ENCODE peak calls at places on chromosomes 16 and 17, in four cellular contexts. One of them, this sample, is unnamed.

GRCh38 chr16:85569615-85570212 is 43.4 kb upstream of the GSE1 start:
- DNase-seq in H1: no peak
- DNase-seq in AG09309: peak
- DNase-seq in MCF 10A: peak
- DNase-seq in this sample: no peak

GRCh38 chr17:17921192-17922082 is 50.8 kb downstream of the TOM1L2 start:
- DNase-seq in AG09309: peak
- DNase-seq in MCF 10A: peak
- DNase-seq in H1: peak
- DNase-seq in this sample: peak

GRCh38 chr16:28304214-28304613 is 11.9 kb downstream of the SBK1 start:
- DNase-seq in MCF 10A: peak
- DNase-seq in H1: no peak
- DNase-seq in AG09309: no peak
- DNase-seq in this sample: peak

GRCh38 chr17:9002610-9003354 is 18.5 kb upstream of the NTN1 start:
- DNase-seq in MCF 10A: no peak
- DNase-seq in H1: no peak
- DNase-seq in AG09309: no peak
- DNase-seq in this sample: no peak

GRCh38 chr16:6725634-6726331 is 606.9 kb upstream of the RBFOX1 start:
- DNase-seq in AG09309: no peak
- DNase-seq in MCF 10A: no peak
- DNase-seq in H1: no peak
- DNase-seq in this sample: no peak

GRCh38 chr16:24198807-24199533 is 57.2 kb upstream of the CACNG3 start:
- DNase-seq in AG09309: no peak
- DNase-seq in MCF 10A: no peak
- DNase-seq in H1: no peak
- DNase-seq in this sample: no peak

GRCh38 chr17:17305282-17305801 is 2.2 kb downstream of the NT5M start:
- DNase-seq in AG09309: no peak
- DNase-seq in H1: no peak
- DNase-seq in MCF 10A: no peak
- DNase-seq in this sample: no peak

GRCh38 chr17:6603746-6604325 is 36.7 kb downstream of the KIAA0753 start:
- DNase-seq in H1: no peak
- DNase-seq in AG09309: no peak
- DNase-seq in MCF 10A: no peak
- DNase-seq in this sample: no peak

GRCh38 chr16:78985736-78986605 is 614.6 kb downstream of the MAF start:
- DNase-seq in MCF 10A: peak
- DNase-seq in AG09309: no peak
- DNase-seq in H1: no peak
- DNase-seq in this sample: no peak

GRCh38 chr17:74850914-74851313 is 8.8 kb downstream of the GRIN2C start:
- DNase-seq in H1: no peak
- DNase-seq in MCF 10A: no peak
- DNase-seq in AG09309: no peak
- DNase-seq in this sample: no peak

GRCh38 chr17:45293413-45294211 is 23.2 kb downstream of the MAP3K14 start:
- DNase-seq in H1: no peak
- DNase-seq in AG09309: peak
- DNase-seq in MCF 10A: peak
- DNase-seq in this sample: peak

GRCh38 chr16:49854227-49855203 is 1.4 kb downstream of the ZNF423 start:
- DNase-seq in H1: no peak
- DNase-seq in MCF 10A: no peak
- DNase-seq in AG09309: no peak
- DNase-seq in this sample: no peak

GRCh38 chr17:28467456-28468025 is 5.9 kb upstream of the SLC13A2 start:
- DNase-seq in AG09309: peak
- DNase-seq in MCF 10A: peak
- DNase-seq in H1: no peak
- DNase-seq in this sample: no peak

GRCh38 chr17:47077576-47077975 is 98.5 kb upstream of the RPRML start:
- DNase-seq in AG09309: no peak
- DNase-seq in MCF 10A: peak
- DNase-seq in H1: no peak
- DNase-seq in this sample: no peak

GRCh38 chr16:68658258-68658973 is 13.3 kb downstream of the CDH3 start:
- DNase-seq in AG09309: peak
- DNase-seq in H1: no peak
- DNase-seq in MCF 10A: peak
- DNase-seq in this sample: peak

GRCh38 chr17:47190770-47191169 is 1.7 kb upstream of the CDC27 start:
- DNase-seq in AG09309: no peak
- DNase-seq in H1: no peak
- DNase-seq in MCF 10A: no peak
- DNase-seq in this sample: no peak

GRCh38 chr16:27489421-27489820 is 60.3 kb downstream of the GTF3C1 start:
- DNase-seq in MCF 10A: no peak
- DNase-seq in AG09309: no peak
- DNase-seq in H1: no peak
- DNase-seq in this sample: no peak

GRCh38 chr17:50476545-50477315 is 1.9 kb upstream of the RSAD1 start:
- DNase-seq in H1: no peak
- DNase-seq in MCF 10A: no peak
- DNase-seq in AG09309: no peak
- DNase-seq in this sample: no peak

GRCh38 chr17:17191961-17192381 is 14.2 kb downstream of the PLD6 start:
- DNase-seq in MCF 10A: no peak
- DNase-seq in H1: no peak
- DNase-seq in AG09309: no peak
- DNase-seq in this sample: no peak

GRCh38 chr17:15966879-15967248 is 21.9 kb downstream of the ADORA2B start:
- DNase-seq in MCF 10A: peak
- DNase-seq in H1: no peak
- DNase-seq in AG09309: no peak
- DNase-seq in this sample: no peak

GRCh38 chr16:19463468-19464315 is 46.0 kb downstream of the TMC5 start:
- DNase-seq in AG09309: no peak
- DNase-seq in MCF 10A: peak
- DNase-seq in H1: no peak
- DNase-seq in this sample: no peak

GRCh38 chr16:8660841-8661301 is 13.5 kb upstream of the ABAT start:
- DNase-seq in H1: peak
- DNase-seq in AG09309: no peak
- DNase-seq in MCF 10A: peak
- DNase-seq in this sample: peak

GRCh38 chr17:29019475-29020181 is 13.8 kb upstream of the SEZ6 start:
- DNase-seq in MCF 10A: no peak
- DNase-seq in H1: no peak
- DNase-seq in AG09309: no peak
- DNase-seq in this sample: no peak

DNA sequence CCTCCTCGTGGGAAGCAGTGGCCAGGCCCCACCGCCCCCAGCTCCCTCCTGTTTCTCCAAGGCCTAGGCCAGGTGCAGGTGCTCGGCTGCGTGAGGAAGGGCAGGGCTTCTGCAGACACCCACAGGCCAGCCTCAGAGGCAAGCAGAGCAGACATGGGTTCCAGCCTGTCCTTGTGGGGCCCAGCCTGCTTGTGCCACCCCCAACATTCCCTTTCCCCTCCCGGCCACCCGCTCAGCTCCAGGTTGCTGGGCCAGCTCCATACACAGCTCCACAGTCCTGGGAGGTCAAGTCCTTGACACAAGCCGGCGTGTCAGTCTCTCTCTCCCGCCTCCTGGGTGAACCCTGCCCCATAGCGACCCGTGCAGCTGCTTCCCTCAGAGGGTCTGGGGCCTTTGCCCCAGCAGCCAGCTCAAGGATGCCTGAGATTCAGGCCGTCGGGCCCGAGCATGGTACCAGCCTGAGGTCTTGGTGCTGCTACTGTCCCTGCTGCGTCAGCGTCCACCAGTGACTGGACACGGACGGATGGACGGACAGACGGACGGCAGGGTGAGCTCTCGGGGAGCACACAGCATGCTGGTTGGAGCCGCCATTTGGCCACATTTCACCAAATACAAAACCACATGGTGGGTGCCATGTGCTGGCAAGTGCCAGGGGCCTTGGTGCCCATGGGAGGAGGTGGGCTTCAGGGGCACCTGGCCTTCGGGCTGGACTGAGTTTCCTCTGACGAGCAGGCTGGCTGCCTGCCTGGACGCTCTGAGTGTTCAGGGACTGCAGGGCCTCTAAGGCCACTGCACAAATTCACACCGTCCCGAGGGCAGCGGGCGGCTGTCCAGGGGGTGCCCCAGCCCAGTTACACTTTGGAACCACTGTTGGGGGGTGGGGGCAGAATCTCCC is 8.0 kb downstream of the SECTM1 start:
- DNase-seq in MCF 10A: no peak
- DNase-seq in AG09309: no peak
- DNase-seq in H1: no peak
- DNase-seq in this sample: no peak
- TF ChIP-seq CTCF in MCF 10A: no peak
- TF ChIP-seq CTCF in AG09309: no peak
- TF ChIP-seq CTCF in H1: no peak
- TF ChIP-seq CTCF in this sample: no peak

DNA sequence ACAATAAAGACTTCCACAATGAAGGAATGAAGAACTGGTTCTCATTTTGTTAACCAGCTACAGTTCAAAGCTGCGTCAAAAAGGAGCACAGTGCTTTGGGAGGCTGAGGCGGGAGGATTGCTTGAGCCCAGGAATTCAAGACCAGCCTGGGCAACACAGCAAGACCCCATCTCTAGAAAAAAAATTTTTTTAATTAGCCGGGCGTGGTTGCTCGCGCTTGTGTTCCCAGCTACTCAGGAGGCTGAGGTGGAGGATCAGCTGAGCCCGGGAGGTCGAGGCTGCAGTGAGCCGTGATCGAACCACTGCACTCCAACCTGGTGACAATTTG is 764 bp upstream of the SLC6A4 start:
- DNase-seq in H1: no peak
- DNase-seq in AG09309: no peak
- DNase-seq in MCF 10A: no peak
- DNase-seq in this sample: no peak
- TF ChIP-seq CTCF in H1: no peak
- TF ChIP-seq CTCF in AG09309: no peak
- TF ChIP-seq CTCF in MCF 10A: no peak
- TF ChIP-seq CTCF in this sample: no peak

GRCh38 chr16:71365021-71365420 is 6.5 kb downstream of the CALB2 start:
- DNase-seq in AG09309: no peak
- DNase-seq in MCF 10A: no peak
- DNase-seq in H1: no peak
- DNase-seq in this sample: no peak

GRCh38 chr16:71369494-71369893 is 11.0 kb downstream of the CALB2 start:
- DNase-seq in H1: no peak
- DNase-seq in AG09309: no peak
- DNase-seq in MCF 10A: no peak
- DNase-seq in this sample: no peak

GRCh38 chr16:71368958-71369357 is 10.4 kb downstream of the CALB2 start:
- DNase-seq in MCF 10A: no peak
- DNase-seq in AG09309: no peak
- DNase-seq in H1: no peak
- DNase-seq in this sample: no peak

GRCh38 chr16:71364306-71364705 is 5.8 kb downstream of the CALB2 start:
- DNase-seq in H1: no peak
- DNase-seq in AG09309: no peak
- DNase-seq in MCF 10A: no peak
- DNase-seq in this sample: no peak

DNA sequence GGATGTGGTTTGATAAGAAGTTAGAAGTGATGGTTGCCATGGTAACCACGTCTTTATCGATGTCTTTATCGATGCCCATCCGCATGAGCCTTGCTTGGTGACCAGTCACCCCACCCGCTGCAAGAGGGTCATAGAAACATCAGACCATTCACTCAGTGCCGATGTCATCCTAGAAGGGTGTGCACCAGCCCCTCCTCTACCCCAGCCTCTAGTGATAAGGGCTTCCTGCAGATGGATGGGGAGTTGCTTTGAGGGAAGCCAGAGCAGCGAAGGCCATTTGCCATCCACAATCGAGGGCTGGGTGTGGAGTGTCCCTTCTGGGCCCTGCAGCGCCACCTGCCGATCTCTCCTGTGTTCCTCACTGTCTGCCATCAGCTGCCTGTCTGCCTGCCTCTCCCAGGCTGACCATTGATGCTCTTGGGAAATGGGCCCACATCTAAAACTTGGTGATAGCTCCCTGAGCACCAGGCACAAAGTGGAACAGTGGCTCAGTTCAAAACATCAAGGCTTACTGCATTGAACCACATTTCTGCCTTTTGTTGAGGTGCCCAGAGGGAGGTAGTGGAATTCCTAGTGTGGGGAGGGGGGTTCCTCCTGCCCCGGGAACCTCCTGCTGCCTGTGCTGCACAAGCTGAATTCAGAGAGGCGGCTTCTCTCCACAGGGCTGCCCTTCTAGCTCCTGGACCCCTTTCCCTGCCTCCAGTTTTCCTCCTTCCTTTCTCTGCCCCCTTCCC is 8.9 kb downstream of the CALB2 start:
- DNase-seq in MCF 10A: peak
- DNase-seq in AG09309: no peak
- DNase-seq in H1: peak
- DNase-seq in this sample: no peak
- TF ChIP-seq CTCF in MCF 10A: peak
- TF ChIP-seq CTCF in AG09309: peak
- TF ChIP-seq CTCF in H1: peak
- TF ChIP-seq CTCF in this sample: peak

GRCh38 chr16:74698220-74698619 is 2.4 kb downstream of the MLKL start:
- DNase-seq in MCF 10A: peak
- DNase-seq in H1: no peak
- DNase-seq in AG09309: no peak
- DNase-seq in this sample: no peak

GRCh38 chr16:74699666-74700065 is 996 bp downstream of the MLKL start:
- DNase-seq in H1: no peak
- DNase-seq in AG09309: no peak
- DNase-seq in MCF 10A: no peak
- DNase-seq in this sample: no peak

GRCh38 chr16:74695450-74696422 is 4.9 kb downstream of the MLKL start:
- DNase-seq in AG09309: peak
- DNase-seq in H1: peak
- DNase-seq in MCF 10A: peak
- DNase-seq in this sample: peak

DNA sequence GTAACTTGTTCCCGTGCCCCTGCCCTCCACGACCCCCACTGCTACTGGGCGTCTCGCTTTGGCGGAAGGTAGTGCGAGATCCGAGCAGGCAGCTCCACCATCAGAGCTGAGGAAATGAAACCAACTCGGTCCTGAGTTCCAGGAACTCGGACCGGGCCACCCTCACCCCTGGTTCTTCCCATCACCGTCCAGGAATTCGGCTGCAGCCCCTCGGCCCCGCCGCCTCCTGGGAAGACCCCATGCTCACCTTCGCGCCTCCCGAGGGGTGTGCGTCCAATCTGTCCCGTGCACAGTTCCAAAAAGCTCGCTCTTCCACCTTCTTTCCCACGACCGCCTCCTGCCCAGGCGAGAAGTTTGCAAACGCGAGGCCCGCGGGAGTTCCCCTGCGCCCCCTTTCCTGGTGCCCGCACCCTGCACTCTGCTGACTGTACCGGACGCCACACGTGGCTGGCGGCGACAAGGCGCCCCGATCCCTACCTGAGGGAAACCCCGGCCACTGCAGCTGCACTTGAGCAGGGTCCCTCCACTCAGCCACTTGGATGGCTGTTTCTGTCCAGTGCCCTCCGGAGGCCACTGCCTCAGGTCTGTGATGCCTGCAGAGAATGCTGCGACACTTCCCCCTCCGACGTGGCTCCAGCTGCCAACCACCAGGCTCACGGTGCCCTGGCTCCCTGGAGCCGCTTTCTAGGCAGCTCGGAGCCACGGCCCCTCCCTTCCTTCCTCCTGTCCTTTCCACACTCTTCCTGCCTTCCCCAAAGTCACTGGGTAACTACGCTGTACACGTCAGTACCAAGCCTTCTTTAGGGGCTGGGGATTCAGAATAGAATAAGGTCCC is at the start of gene MLKL:
- DNase-seq in MCF 10A: peak
- DNase-seq in H1: no peak
- DNase-seq in AG09309: no peak
- DNase-seq in this sample: no peak
- TF ChIP-seq CTCF in MCF 10A: no peak
- TF ChIP-seq CTCF in H1: peak
- TF ChIP-seq CTCF in AG09309: peak
- TF ChIP-seq CTCF in this sample: no peak